ENCODE peak calls at places on chromosome 11, in six cellular contexts. S is bronchial epithelial cell, T is tibial nerve, K is cardiac muscle cell, Z is left ventricle myocardium inferior, G is breast epithelium. H is an unnamed sample. For H3K36me3, the result is how much of the 10 kb centered on the place peaks cover.

GRCh38 chr11:133951484-133952198 is 5.1 kb downstream of the IGSF9B start:
- DNase-seq in Z (no peak), K (no peak), S (peak), T (no peak), G (peak), H (no peak)

GRCh38 chr11:116984186-116984585 is 114.0 kb downstream of the SIK3 start:
- DNase-seq in K (no peak), G (no peak), Z (no peak), S (no peak), T (no peak), H (no peak)

GRCh38 chr11:61505640-61506155 is 2.9 kb upstream of the LRRC10B start:
- DNase-seq in S (peak), Z (no peak), G (no peak), K (no peak), T (no peak), H (no peak)

GRCh38 chr11:16412525-16413194 is 56.3 kb upstream of the SOX6 start:
- DNase-seq in G (no peak), Z (no peak), K (no peak), S (no peak), T (no peak), H (no peak)

GRCh38 chr11:10666976-10667892 is 26.3 kb downstream of the IRAG1 start:
- DNase-seq in K (no peak), G (no peak), Z (no peak), T (no peak), S (no peak), H (no peak)

GRCh38 chr11:109015283-109015682 is 350.4 kb downstream of the DDX10 start:
- DNase-seq in Z (no peak), S (peak), K (no peak), G (no peak), T (no peak), H (no peak)

GRCh38 chr11:132022718-132023117 is 652.3 kb downstream of the NTM start:
- DNase-seq in K (no peak), T (no peak), G (no peak), Z (no peak), S (no peak), H (no peak)

GRCh38 chr11:67372993-67373915 is at the start of gene CLCF1:
- DNase-seq in K (peak), Z (peak), T (no peak), G (peak), S (peak), H (no peak)

GRCh38 chr11:33802414-33802950 is 28.2 kb upstream of the FBXO3 start:
- DNase-seq in G (no peak), T (peak), K (peak), Z (peak), S (peak), H (peak)

GRCh38 chr11:17148536-17148935 is 59.2 kb downstream of the PIK3C2A start:
- DNase-seq in G (no peak), S (no peak), Z (no peak), T (no peak), K (no peak), H (no peak)

GRCh38 chr11:126567419-126567818 is 211.9 kb downstream of the ST3GAL4 start:
- DNase-seq in Z (no peak), K (no peak), S (no peak), T (no peak), G (no peak), H (no peak)

GRCh38 chr11:111870522-111870886 is 877 bp downstream of the ALG9 start:
- DNase-seq in S (no peak), G (no peak), T (no peak), K (no peak), Z (no peak), H (no peak)

GRCh38 chr11:108559340-108559739 is 34.2 kb downstream of the EXPH5 start:
- DNase-seq in G (no peak), K (no peak), Z (no peak), S (peak), T (no peak), H (no peak)

DNA sequence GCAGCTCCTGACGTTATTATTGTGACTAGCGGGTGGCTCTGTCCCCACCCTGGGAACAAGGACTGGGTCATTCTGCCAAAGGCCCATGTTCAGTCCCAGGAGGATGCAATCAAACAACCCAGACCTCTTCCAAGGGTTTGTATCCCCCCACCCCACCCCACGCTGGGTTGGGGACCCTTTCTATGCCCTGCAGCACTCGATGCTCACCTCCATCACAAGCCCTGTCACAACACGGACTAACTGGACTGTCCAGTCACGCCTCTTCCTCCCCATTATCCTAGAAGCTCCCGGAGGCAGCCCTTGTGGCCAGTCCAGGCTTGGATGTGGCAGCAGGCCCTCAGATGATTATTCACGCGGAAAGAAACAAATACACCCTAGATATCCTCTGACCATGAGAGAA is 3.7 kb downstream of the SHANK2 start:
- DNase-seq in K (no peak), G (no peak), S (no peak), Z (no peak), T (no peak), H (no peak)
- TF ChIP-seq CTCF in K (no peak), G (no peak), S (no peak), Z (no peak), T (no peak), H (no peak)

GRCh38 chr11:68550485-68550817 is 89.9 kb downstream of the PPP6R3 start:
- DNase-seq in K (no peak), T (no peak), G (no peak), Z (no peak), S (no peak), H (no peak)
- H3K36me3 ChIP-seq in K (under half), T (under half), G (under half), Z (under half), S (under half), H (under half)

GRCh38 chr11:25272214-25272613 is 775.4 kb downstream of the LUZP2 start:
- DNase-seq in S (no peak), Z (no peak), K (no peak), G (no peak), T (no peak), H (no peak)
- TF ChIP-seq CTCF in S (no peak), Z (no peak), K (no peak), G (no peak), T (no peak), H (no peak)

DNA sequence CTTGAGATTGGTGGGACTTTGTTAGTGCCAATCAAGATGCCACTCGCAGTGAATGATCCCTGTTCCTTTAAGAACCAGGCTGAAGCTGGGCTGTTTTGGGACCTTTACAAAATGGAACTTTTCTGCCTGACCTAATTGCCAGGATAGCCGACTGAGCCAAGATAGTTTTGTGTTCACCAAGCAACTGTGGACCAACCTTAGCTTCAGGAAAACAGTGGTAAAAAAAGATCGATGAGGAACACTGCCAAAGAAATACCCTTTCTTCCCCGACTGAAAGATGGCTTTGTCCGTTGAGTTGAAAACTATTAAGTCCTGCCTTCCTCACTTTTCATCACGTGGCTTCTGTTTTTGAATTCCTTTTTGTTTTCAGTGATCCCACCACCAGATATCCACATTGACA is 157.9 kb upstream of the SORL1-AS1 start:
- DNase-seq in G (no peak), S (no peak), K (no peak), Z (no peak), T (no peak), H (no peak)
- H3K36me3 ChIP-seq in G (under half), S (under half), K (under half), Z (under half), T (under half), H (under half)

GRCh38 chr11:72418834-72419560 is 15.3 kb downstream of the CLPB start:
- DNase-seq in K (no peak), S (no peak), Z (no peak), T (no peak), G (no peak), H (no peak)
- TF ChIP-seq CTCF in K (no peak), S (no peak), Z (no peak), T (no peak), G (no peak), H (peak)

GRCh38 chr11:118476676-118477075 is 40.4 kb downstream of the KMT2A start:
- DNase-seq in K (no peak), Z (no peak), T (no peak), S (no peak), G (no peak), H (no peak)
- H3K36me3 ChIP-seq in K (half or more), Z (half or more), T (under half), S (under half), G (under half), H (under half)

GRCh38 chr11:58259983-58260382 is 8.1 kb downstream of the OR10W1 start:
- DNase-seq in K (no peak), Z (no peak), T (no peak), G (no peak), S (no peak), H (no peak)

DNA sequence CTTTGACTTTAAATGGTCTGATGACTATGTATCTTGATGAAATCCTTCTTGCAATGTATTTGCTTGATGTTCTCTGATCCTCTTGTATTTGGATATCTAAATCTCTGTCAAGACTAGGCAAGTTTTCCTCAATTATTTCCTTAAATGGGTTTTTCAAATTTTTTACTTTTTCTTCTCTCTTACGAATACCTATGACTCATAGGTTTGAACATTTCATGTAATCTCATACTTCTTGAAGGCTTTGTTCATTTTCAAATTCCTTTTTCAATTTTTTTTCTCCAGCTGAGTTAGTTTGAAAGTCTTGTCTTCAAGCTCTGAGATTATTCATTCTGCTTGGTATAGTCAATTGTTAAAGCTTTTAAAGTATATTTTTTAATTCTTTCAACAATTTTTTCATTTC is 13.1 kb downstream of the OR10W1 start:
- DNase-seq in S (no peak), Z (no peak), T (no peak), G (no peak), K (no peak), H (no peak)
- TF ChIP-seq CTCF in S (no peak), Z (no peak), T (no peak), G (no peak), K (no peak), H (no peak)

H was measured in keratinocyte.